ENCODE peak calls at places on chromosomes 1 and 21, in eight cellular contexts. Y is GM04504, P is cardiac fibroblast, I is amygdala, F is OCI-LY7, K is GM10248, H is A549, L is midbrain. E is an unnamed sample.

GRCh38 chr1:178093958-178094751 is at the start of gene RASAL2:
- DNase-seq in L (peak), I (peak), P (peak), H (peak), K (peak), F (no peak), Y (peak), E (peak)

GRCh38 chr1:27872059-27872801 is at the start of gene THEMIS2:
- DNase-seq in H (peak), I (peak), Y (no peak), L (peak), K (peak), P (peak), F (peak), E (no peak)

GRCh38 chr1:183210678-183211077 is 24.6 kb downstream of the LAMC2 start:
- DNase-seq in Y (no peak), H (no peak), L (no peak), F (no peak), K (no peak), I (no peak), P (no peak), E (no peak)

GRCh38 chr1:66278260-66279046 is 255.5 kb upstream of the SGIP1 start:
- DNase-seq in K (no peak), H (no peak), P (no peak), F (peak), Y (no peak), L (peak), I (no peak), E (no peak)

GRCh38 chr1:232950919-232951579 is 638 bp downstream of the NTPCR start:
- DNase-seq in K (peak), Y (no peak), H (peak), P (peak), F (peak), L (no peak), I (no peak), E (peak)

GRCh38 chr1:187264995-187265602 is 436.4 kb downstream of the PLA2G4A start:
- DNase-seq in Y (peak), I (no peak), L (peak), P (peak), H (peak), K (no peak), F (peak), E (peak)

GRCh38 chr1:22773981-22774471 is 63.4 kb downstream of the EPHB2 start:
- DNase-seq in H (no peak), Y (peak), K (no peak), I (no peak), L (peak), F (no peak), P (peak), E (peak)

GRCh38 chr1:169486281-169486904 is 649 bp upstream of the SLC19A2 start:
- DNase-seq in Y (peak), P (peak), K (no peak), F (no peak), H (no peak), I (no peak), L (peak), E (peak)

GRCh38 chr1:218364028-218364710 is 19.0 kb downstream of the TGFB2 start:
- DNase-seq in F (no peak), K (no peak), P (no peak), I (no peak), H (no peak), Y (no peak), L (no peak), E (peak)

GRCh38 chr1:208007938-208008342 is 97.0 kb upstream of the CD34 start:
- DNase-seq in L (no peak), P (peak), I (no peak), H (no peak), Y (no peak), F (no peak), K (no peak), E (peak)

GRCh38 chr1:20426923-20427322 is 59.1 kb downstream of the CAMK2N1 start:
- DNase-seq in I (no peak), Y (peak), P (peak), F (no peak), H (peak), L (no peak), K (no peak), E (peak)

GRCh38 chr1:181089017-181089776 is 697 bp downstream of the IER5 start:
- DNase-seq in H (no peak), P (no peak), K (no peak), Y (no peak), I (no peak), L (no peak), F (peak), E (no peak)

GRCh38 chr21:15134711-15135110 is 69.9 kb upstream of the NRIP1 start:
- DNase-seq in L (no peak), K (no peak), Y (no peak), H (no peak), I (no peak), P (no peak), F (no peak), E (no peak)

GRCh38 chr1:63042278-63042677 is 258.3 kb downstream of the ATG4C start:
- DNase-seq in H (no peak), I (no peak), L (no peak), K (no peak), F (no peak), Y (no peak), P (no peak), E (no peak)

GRCh38 chr1:67710417-67710816 is 25.4 kb downstream of the GADD45A start:
- DNase-seq in Y (no peak), H (no peak), I (no peak), P (peak), F (no peak), K (no peak), L (no peak), E (peak)

GRCh38 chr1:22351757-22352080 is 99.9 kb upstream of the ZBTB40 start:
- DNase-seq in P (no peak), L (no peak), K (no peak), Y (no peak), F (no peak), I (no peak), H (no peak), E (no peak)

GRCh38 chr1:224524679-224525078 is 90.1 kb upstream of the WDR26 start:
- DNase-seq in K (no peak), F (no peak), H (no peak), L (no peak), P (peak), I (no peak), Y (no peak), E (peak)

GRCh38 chr1:38336961-38337360 is 290.4 kb upstream of the POU3F1 start:
- DNase-seq in F (no peak), Y (no peak), I (no peak), P (no peak), K (no peak), H (no peak), L (no peak), E (no peak)

GRCh38 chr1:224359207-224359606 is 2.5 kb downstream of the CNIH4 start:
- DNase-seq in P (no peak), H (no peak), F (no peak), L (no peak), I (no peak), K (no peak), Y (no peak), E (no peak)

GRCh38 chr1:97238816-97239215 is 517.2 kb downstream of the PTBP2 start:
- DNase-seq in I (no peak), L (no peak), P (no peak), Y (no peak), H (no peak), F (no peak), K (no peak), E (no peak)

GRCh38 chr21:45867041-45867630 is 114.4 kb upstream of the COL6A1 start:
- DNase-seq in H (no peak), F (no peak), L (no peak), I (no peak), Y (no peak), K (no peak), P (no peak), E (no peak)

GRCh38 chr1:161019767-161020572 is 982 bp downstream of the F11R start:
- DNase-seq in L (no peak), P (peak), K (no peak), H (no peak), I (no peak), F (no peak), Y (no peak), E (no peak)

GRCh38 chr1:32239335-32239734 is 7.7 kb upstream of the FAM167B start:
- DNase-seq in H (no peak), K (no peak), F (no peak), L (no peak), I (no peak), P (no peak), Y (no peak), E (no peak)

GRCh38 chr1:164675342-164675904 is 116.4 kb downstream of the PBX1 start:
- DNase-seq in H (no peak), K (no peak), P (peak), I (no peak), F (no peak), L (no peak), Y (no peak), E (no peak)

GRCh38 chr1:29236743-29236992 is 346 bp downstream of the PTPRU start:
- DNase-seq in F (no peak), H (no peak), I (no peak), Y (no peak), L (no peak), K (no peak), P (peak), E (no peak)

GRCh38 chr1:228465571-228466146 is 21.5 kb upstream of the RNF187 start:
- DNase-seq in K (no peak), F (peak), H (no peak), P (no peak), L (no peak), I (no peak), Y (no peak), E (no peak)

GRCh38 chr21:18499761-18500376 is 96.3 kb upstream of the TMPRSS15 start:
- DNase-seq in L (peak), H (no peak), Y (peak), P (peak), K (no peak), I (no peak), F (peak), E (peak)

GRCh38 chr1:40059960-40060337 is 19.4 kb downstream of the CAP1 start:
- DNase-seq in K (no peak), P (no peak), I (no peak), H (no peak), F (peak), Y (no peak), L (no peak), E (no peak)

GRCh38 chr1:67270569-67270968 is 37.1 kb upstream of the IL12RB2 start:
- DNase-seq in I (no peak), F (no peak), P (no peak), L (no peak), H (no peak), Y (no peak), K (no peak), E (no peak)

E was measured in fibroblast of the aortic adventitia.